ENCODE peak calls at places on chromosomes 13 and 19, in seven cellular contexts. J is IMR-90, Y is uterus, G is breast epithelium, L is ovary, Q is heart left ventricle, Z is spleen. R is an unnamed sample. For H3K4me1, the result is how much of the 10 kb centered on the place peaks cover.

GRCh38 chr13:54133721-54134120 is 1105.1 kb downstream of the OLFM4 start:
- DNase-seq in G (no peak), Y (no peak), Z (no peak), Q (no peak), J (no peak), L (no peak), R (no peak)

GRCh38 chr19:12623361-12624031 is 12.8 kb downstream of the ZNF791 start:
- DNase-seq in Q (no peak), G (no peak), L (no peak), Y (no peak), Z (no peak), J (peak), R (no peak)

GRCh38 chr13:112244061-112244460 is 132.1 kb upstream of the SPACA7 start:
- DNase-seq in L (no peak), Y (no peak), Z (peak), J (no peak), Q (no peak), G (no peak), R (no peak)

GRCh38 chr13:23467048-23467931 is 33.8 kb upstream of the SACS start:
- DNase-seq in Y (no peak), Z (peak), L (peak), G (no peak), Q (no peak), J (peak), R (no peak)

GRCh38 chr19:31674503-31675186 is 325.4 kb upstream of the TSHZ3 start:
- DNase-seq in Y (no peak), J (peak), L (no peak), Z (no peak), Q (no peak), G (no peak), R (no peak)

GRCh38 chr19:38057954-38058690 is 151.1 kb downstream of the SIPA1L3 start:
- DNase-seq in Q (no peak), G (peak), Z (no peak), Y (no peak), J (no peak), L (no peak), R (peak)

GRCh38 chr19:11736696-11737095 is 2.0 kb downstream of the ZNF823 start:
- DNase-seq in J (peak), Z (no peak), L (no peak), G (no peak), Y (no peak), Q (peak), R (no peak)

GRCh38 chr13:51942189-51942588 is 69.1 kb downstream of the ATP7B start:
- DNase-seq in L (no peak), Z (no peak), Q (no peak), J (no peak), G (no peak), Y (no peak), R (peak)

GRCh38 chr13:30804474-30804873 is 69.1 kb downstream of the ALOX5AP start:
- DNase-seq in Z (no peak), Q (no peak), G (no peak), Y (no peak), L (no peak), J (no peak), R (no peak)

GRCh38 chr19:10139952-10140351 is 20.3 kb upstream of the EIF3G start:
- DNase-seq in G (no peak), J (no peak), Q (no peak), L (no peak), Y (no peak), Z (no peak), R (no peak)

GRCh38 chr13:110431851-110432294 is 124.8 kb downstream of the COL4A2 start:
- DNase-seq in J (no peak), Z (no peak), Q (peak), L (no peak), Y (no peak), G (no peak), R (peak)

GRCh38 chr19:3976495-3977241 is 5.8 kb upstream of the DAPK3 start:
- DNase-seq in J (no peak), Z (no peak), Q (no peak), G (peak), L (peak), Y (no peak), R (no peak)

GRCh38 chr13:111061338-111062045 is 53.6 kb upstream of the ARHGEF7 start:
- DNase-seq in G (no peak), Q (no peak), Z (no peak), Y (no peak), L (no peak), J (no peak), R (no peak)

GRCh38 chr19:40612831-40613668 is 11.9 kb downstream of the LTBP4 start:
- DNase-seq in J (no peak), L (peak), G (no peak), Z (peak), Y (no peak), Q (peak), R (no peak)

GRCh38 chr13:107480130-107480529 is 735.2 kb downstream of the LIG4 start:
- DNase-seq in G (no peak), J (peak), Q (no peak), Z (no peak), Y (no peak), L (no peak), R (no peak)

GRCh38 chr13:44860427-44860826 is 128.8 kb downstream of the NUFIP1 start:
- DNase-seq in Q (no peak), Z (no peak), G (no peak), L (no peak), Y (no peak), J (no peak), R (no peak)

GRCh38 chr19:4093643-4094175 is 27.0 kb upstream of the ZBTB7A start:
- DNase-seq in Q (no peak), L (no peak), Y (no peak), J (no peak), G (no peak), Z (no peak), R (no peak)

GRCh38 chr13:100234006-100234405 is 145.1 kb downstream of the PCCA start:
- DNase-seq in J (no peak), Z (no peak), G (no peak), Q (no peak), L (no peak), Y (no peak), R (no peak)

GRCh38 chr13:71378992-71379905 is 487.8 kb downstream of the DACH1 start:
- DNase-seq in Z (no peak), G (no peak), L (no peak), Y (no peak), Q (no peak), J (no peak), R (no peak)

GRCh38 chr13:35888327-35888940 is 242.7 kb downstream of the DCLK1 start:
- DNase-seq in Y (no peak), Z (no peak), Q (no peak), J (peak), G (no peak), L (no peak), R (no peak)

GRCh38 chr19:38093587-38093986 is 130.4 kb downstream of the DPF1 start:
- DNase-seq in G (no peak), Z (no peak), L (no peak), Q (peak), J (no peak), Y (no peak), R (no peak)

GRCh38 chr13:84844473-84844872 is 954.7 kb downstream of the SLITRK6 start:
- DNase-seq in J (no peak), L (no peak), Z (no peak), Q (no peak), G (no peak), Y (no peak), R (no peak)

GRCh38 chr13:48976677-48977625 is 1.2 kb downstream of the FNDC3A start:
- DNase-seq in L (no peak), Q (no peak), G (no peak), Y (no peak), Z (no peak), J (no peak), R (no peak)

GRCh38 chr13:108947551-108948030 is 318.2 kb downstream of the MYO16 start:
- DNase-seq in L (no peak), J (peak), G (peak), Q (no peak), Z (no peak), Y (peak), R (no peak)

GRCh38 chr19:46813570-46814358 is 25.4 kb upstream of the SLC1A5 start:
- DNase-seq in Q (peak), G (peak), Z (peak), L (peak), J (peak), Y (peak), R (peak)

GRCh38 chr13:31980842-31981241 is 50.7 kb upstream of the FRY start:
- DNase-seq in Y (no peak), J (no peak), Q (no peak), G (no peak), L (no peak), Z (no peak), R (no peak)

GRCh38 chr19:48190288-48191284 is 20.1 kb downstream of the ZSWIM9 start:
- DNase-seq in J (peak), G (peak), Q (no peak), L (no peak), Z (no peak), Y (no peak), R (no peak)

GRCh38 chr19:11192957-11193939 is 4.1 kb downstream of the KANK2 start:
- DNase-seq in G (no peak), Y (no peak), J (no peak), Q (no peak), Z (no peak), L (peak), R (no peak)

GRCh38 chr13:77975358-77976042 is 56.9 kb upstream of the EDNRB start:
- DNase-seq in G (no peak), Y (no peak), L (no peak), Q (no peak), Z (no peak), J (no peak), R (no peak)

GRCh38 chr13:113098163-113098732 is 7.3 kb upstream of the F7 start:
- DNase-seq in Z (no peak), G (no peak), J (peak), Q (no peak), Y (no peak), L (no peak), R (no peak)

GRCh38 chr13:110505594-110505993 is 55.9 kb downstream of the RAB20 start:
- DNase-seq in J (no peak), Y (no peak), L (no peak), Z (no peak), Q (no peak), G (no peak), R (no peak)

GRCh38 chr13:49112782-49113525 is 107.2 kb upstream of the MLNR start:
- DNase-seq in Y (no peak), L (no peak), G (no peak), Z (no peak), Q (no peak), J (peak), R (no peak)

GRCh38 chr13:93182406-93182805 is 44.2 kb upstream of the GPC6 start:
- DNase-seq in Z (no peak), Q (no peak), L (no peak), J (no peak), Y (no peak), G (no peak), R (no peak)

GRCh38 chr13:93183302-93183701 is 43.3 kb upstream of the GPC6 start:
- DNase-seq in Z (no peak), J (no peak), Y (no peak), Q (no peak), G (no peak), L (no peak), R (no peak)

GRCh38 chr13:93180376-93180966 is 46.1 kb upstream of the GPC6 start:
- DNase-seq in Q (no peak), Y (no peak), Z (no peak), L (no peak), J (peak), G (no peak), R (no peak)
- H3K4me3 ChIP-seq in Q (no peak), Y (no peak), Z (no peak), L (no peak), J (no peak), G (no peak), R (no peak)

GRCh38 chr19:1129535-1129934 is 25.7 kb downstream of the GPX4 start:
- DNase-seq in J (no peak), G (no peak), Q (no peak), L (no peak), Y (no peak), Z (no peak), R (no peak)
- H3K4me1 ChIP-seq in J (under half), G (under half), Q (under half), L (under half), Y (under half), Z (half or more), R (under half)

DNA sequence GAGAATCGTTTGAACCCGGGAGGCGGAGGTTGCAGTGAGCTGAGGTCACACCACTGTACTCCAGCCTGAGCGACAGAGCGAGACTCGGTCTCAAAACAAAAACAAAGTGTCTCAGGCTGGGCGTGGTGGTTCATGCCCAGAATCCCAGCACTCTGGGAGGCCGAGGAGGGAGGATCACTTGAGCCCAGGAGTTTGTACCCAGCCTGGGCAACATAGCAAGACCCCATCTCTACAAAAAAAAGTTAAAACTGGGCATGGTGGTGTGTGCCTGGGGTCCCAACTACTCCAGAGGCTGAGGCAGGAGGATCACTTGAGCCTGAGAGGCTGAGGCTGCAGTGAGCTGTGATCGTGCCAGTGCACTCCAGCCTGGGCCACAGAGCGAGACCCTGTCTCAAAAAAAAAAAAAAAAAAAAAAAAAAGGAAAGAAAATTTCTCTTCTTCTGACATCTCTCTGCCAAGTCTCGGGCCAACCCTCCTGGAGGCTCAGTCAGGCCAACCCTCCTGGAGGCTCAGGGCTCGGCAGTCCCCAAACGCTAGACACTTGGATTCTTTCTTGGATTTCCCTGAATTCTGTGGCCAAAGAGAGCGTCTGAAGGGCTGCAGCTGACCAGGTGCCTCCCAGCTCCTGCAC is 26.3 kb downstream of the ARID3A start:
- DNase-seq in Z (no peak), Y (no peak), L (no peak), G (no peak), Q (no peak), J (no peak), R (no peak)
- TF ChIP-seq POLR2A in Z (no peak), Y (no peak), L (no peak), G (no peak), Q (no peak), J (no peak), R (no peak)

DNA sequence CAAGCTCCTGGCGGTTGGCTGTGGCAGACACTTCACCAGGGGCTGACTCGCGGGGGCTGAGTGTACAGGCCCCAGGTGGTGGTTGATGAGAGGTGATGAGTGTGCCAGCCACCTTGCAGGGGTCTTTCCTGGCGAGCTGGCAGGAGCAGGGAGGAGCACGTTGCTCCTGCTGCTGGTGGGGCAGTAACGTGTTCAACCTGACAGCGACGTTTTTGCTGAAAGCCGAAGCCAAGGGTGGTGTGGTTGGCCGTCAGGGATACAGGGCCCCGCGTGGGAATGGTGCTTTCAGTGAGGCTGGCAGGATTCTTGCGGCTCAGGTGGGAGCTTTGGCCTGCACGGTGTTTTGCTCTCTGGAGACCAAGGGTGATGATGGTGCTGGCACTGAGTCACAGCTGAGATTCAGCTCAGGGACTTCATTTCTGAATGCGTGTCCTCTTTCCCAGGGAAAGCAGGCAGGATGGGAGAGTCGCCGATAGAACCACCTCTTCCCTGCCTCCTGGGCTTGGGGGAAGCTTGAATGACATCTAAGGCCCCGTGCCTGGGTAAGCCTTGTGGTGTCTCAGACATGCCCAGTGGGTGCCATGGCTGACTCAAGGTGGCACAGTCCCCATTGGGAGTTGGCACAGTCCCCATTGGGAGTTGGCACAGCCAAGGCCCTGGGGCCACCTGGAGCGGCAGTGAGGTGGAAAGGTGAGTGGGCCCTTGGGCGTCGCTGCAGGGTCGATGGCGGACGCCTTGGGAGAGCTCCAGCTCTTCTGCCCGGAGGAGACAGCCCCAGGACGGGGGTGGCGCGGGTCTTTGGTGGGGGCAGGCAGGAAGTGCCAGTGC is 8.8 kb downstream of the DAZAP1 start:
- DNase-seq in G (no peak), Z (no peak), Y (no peak), L (peak), Q (no peak), J (peak), R (no peak)
- H3K4me3 ChIP-seq in G (no peak), Z (no peak), Y (no peak), L (peak), Q (no peak), J (no peak), R (no peak)

GRCh38 chr19:15296841-15297415 is 35.4 kb downstream of the BRD4 start:
- DNase-seq in Y (no peak), J (no peak), Q (no peak), Z (peak), G (no peak), L (no peak), R (no peak)

GRCh38 chr19:15298847-15299567 is 33.3 kb downstream of the BRD4 start:
- DNase-seq in Y (no peak), G (no peak), J (no peak), Q (no peak), L (no peak), Z (peak), R (no peak)

GRCh38 chr19:15299568-15300409 is 32.5 kb downstream of the BRD4 start:
- DNase-seq in Y (no peak), J (peak), Q (no peak), L (no peak), G (no peak), Z (peak), R (no peak)

GRCh38 chr19:15296353-15296752 is 36.0 kb downstream of the BRD4 start:
- DNase-seq in Q (peak), L (no peak), J (no peak), Y (no peak), G (no peak), Z (peak), R (no peak)

GRCh38 chr19:15297416-15298224 is 34.7 kb downstream of the BRD4 start:
- DNase-seq in Q (no peak), Y (no peak), L (no peak), G (no peak), J (peak), Z (peak), R (no peak)
- H3K4me1 ChIP-seq in Q (half or more), Y (under half), L (half or more), G (under half), J (half or more), Z (half or more), R (under half)

GRCh38 chr13:50229935-50230334 is 214.7 kb downstream of the KCNRG start:
- DNase-seq in J (no peak), Q (no peak), G (no peak), Y (no peak), L (no peak), Z (no peak), R (no peak)

GRCh38 chr13:50227356-50227755 is 212.1 kb downstream of the KCNRG start:
- DNase-seq in J (no peak), Z (no peak), Y (no peak), L (no peak), Q (no peak), G (no peak), R (no peak)

GRCh38 chr13:50228527-50228926 is 213.3 kb downstream of the KCNRG start:
- DNase-seq in G (no peak), J (no peak), Y (no peak), Z (no peak), L (no peak), Q (no peak), R (no peak)

GRCh38 chr13:50226515-50227147 is 211.4 kb downstream of the KCNRG start:
- DNase-seq in L (no peak), J (no peak), G (no peak), Z (no peak), Y (no peak), Q (no peak), R (no peak)

DNA sequence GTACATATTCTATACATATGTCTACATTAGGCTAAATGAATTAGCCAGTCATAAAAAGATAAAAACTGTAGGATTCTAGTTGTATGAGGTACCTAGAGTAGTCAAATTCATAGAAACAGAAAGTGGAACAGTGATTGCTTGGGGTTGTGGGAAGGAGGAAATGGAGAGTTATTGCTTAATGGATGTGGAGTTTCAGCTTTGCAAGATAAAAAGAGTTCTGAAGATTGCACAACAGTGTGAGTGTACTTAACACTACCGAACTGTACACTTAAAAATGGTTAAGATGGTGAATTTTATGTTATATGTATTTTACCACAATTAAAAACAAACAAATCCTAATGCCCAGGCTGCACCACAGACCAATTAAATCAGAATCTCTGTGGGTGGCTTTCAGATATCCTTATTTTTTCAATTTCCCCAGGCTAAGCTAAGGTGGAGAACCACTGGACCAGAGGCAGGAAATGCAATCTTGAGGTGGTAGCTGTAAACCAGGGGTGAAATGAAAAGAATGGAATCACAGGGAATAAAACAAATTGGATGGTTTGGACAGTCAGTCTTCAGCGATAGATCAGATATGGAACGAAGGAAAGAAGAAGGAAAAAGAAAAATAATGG is 215.2 kb downstream of the KCNRG start:
- DNase-seq in Y (no peak), Z (no peak), Q (no peak), G (no peak), L (no peak), J (peak), R (no peak)
- TF ChIP-seq POLR2A in Y (no peak), Z (no peak), Q (no peak), G (no peak), L (no peak), J (no peak), R (no peak)